ENCODE peak calls at places on chromosomes 4 and X, in five cellular contexts. X, D, B, T and I are unnamed samples.

GRCh38 chrX:37846141-37846540 is 1.2 kb downstream of the DYNLT3 start:
- DNase-seq in B (no peak), D (no peak), X (no peak), T (no peak), I (no peak)

GRCh38 chr4:2078584-2078983 is 19.5 kb downstream of the NAT8L start:
- DNase-seq in T (no peak), X (no peak), B (no peak), D (no peak), I (no peak)

GRCh38 chr4:108433832-108434231 is 186.5 kb upstream of the RPL34 start:
- DNase-seq in X (no peak), B (no peak), D (no peak), T (no peak), I (no peak)

GRCh38 chr4:38308728-38309315 is 348.6 kb downstream of the PTTG2 start:
- DNase-seq in B (no peak), X (no peak), D (no peak), T (no peak), I (no peak)

GRCh38 chrX:39855748-39856129 is 242.0 kb downstream of the BCOR start:
- DNase-seq in X (no peak), T (no peak), B (no peak), D (peak), I (peak)

GRCh38 chr4:174523003-174523693 is 860 bp upstream of the HPGD start:
- DNase-seq in D (peak), X (no peak), B (no peak), T (no peak), I (no peak)

GRCh38 chrX:38260231-38260630 is 39.6 kb upstream of the SRPX start:
- DNase-seq in X (no peak), B (no peak), T (no peak), D (peak), I (no peak)

GRCh38 chrX:153794897-153795816 is 689 bp downstream of the SSR4 start:
- DNase-seq in B (no peak), T (peak), X (no peak), D (no peak), I (no peak)

GRCh38 chrX:114619874-114620273 is 36.0 kb downstream of the HTR2C start:
- DNase-seq in X (no peak), D (peak), B (no peak), T (no peak), I (no peak)

GRCh38 chr4:155705664-155706063 is 39.0 kb downstream of the GUCY1A1 start:
- DNase-seq in X (peak), D (no peak), B (no peak), T (no peak), I (no peak)

GRCh38 chrX:133544105-133544504 is 128.8 kb upstream of the GPC4 start:
- DNase-seq in B (no peak), X (peak), T (no peak), D (no peak), I (peak)

GRCh38 chrX:9767375-9767774 is 1.7 kb upstream of the GPR143 start:
- DNase-seq in X (no peak), D (peak), T (no peak), B (no peak), I (no peak)

GRCh38 chr4:118014831-118015230 is 19.5 kb upstream of the NDST3 start:
- DNase-seq in B (no peak), T (no peak), X (no peak), D (no peak), I (no peak)

DNA sequence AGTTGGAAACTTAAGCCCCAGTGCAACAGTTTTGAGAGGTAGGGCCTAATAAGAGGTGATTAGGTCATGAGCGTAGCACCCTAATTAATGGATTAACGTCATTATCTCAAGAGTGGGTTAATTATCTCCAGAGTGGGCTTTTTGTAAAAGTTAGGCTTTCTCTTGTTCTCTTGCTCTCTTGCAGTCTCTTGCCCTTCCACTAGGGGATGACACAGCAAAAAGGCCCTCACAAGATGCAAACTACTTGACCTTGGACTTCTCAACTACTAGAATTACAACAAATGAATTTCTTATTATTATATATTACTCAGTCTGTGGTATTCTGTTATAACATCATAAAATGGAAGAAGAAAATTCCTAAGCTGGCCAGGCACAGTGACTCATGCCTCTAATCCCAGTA is 22.1 kb upstream of the NDST3 start:
- DNase-seq in T (no peak), B (no peak), X (no peak), D (no peak), I (no peak)
- TF ChIP-seq CTCF in T (no peak), B (no peak), X (peak), D (peak), I (no peak)

DNA sequence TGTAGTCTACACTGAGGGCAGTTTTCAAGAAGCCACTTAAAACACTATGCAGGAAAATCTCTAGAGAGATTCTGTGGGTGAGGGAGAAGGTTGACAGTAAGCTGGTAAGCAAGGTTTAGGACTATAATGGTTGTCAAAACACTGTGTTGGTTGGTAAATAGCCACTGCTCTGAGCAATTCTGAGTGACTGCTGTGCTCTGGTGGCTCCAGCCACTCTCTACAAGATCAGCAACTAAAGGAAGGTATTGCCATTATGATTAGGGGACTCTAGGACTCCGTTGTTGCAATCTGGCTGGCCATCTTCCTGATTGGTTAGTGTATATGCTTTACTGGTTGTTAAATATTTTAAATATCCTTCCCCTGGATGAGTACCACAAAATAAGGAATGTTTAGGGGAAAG is 5.5 kb upstream of the FAM47E start:
- DNase-seq in D (no peak), T (no peak), B (no peak), X (no peak), I (no peak)
- TF ChIP-seq CTCF in D (no peak), T (no peak), B (no peak), X (no peak), I (no peak)

GRCh38 chr4:56656346-56656643 is 24.8 kb downstream of the HOPX start:
- DNase-seq in B (no peak), X (no peak), T (no peak), D (no peak), I (no peak)
- TF ChIP-seq CTCF in B (no peak), X (peak), T (peak), D (no peak), I (peak)

GRCh38 chrX:49761481-49761880 is 65.7 kb upstream of the PAGE1 start:
- DNase-seq in D (peak), X (no peak), B (no peak), T (no peak), I (no peak)
- TF ChIP-seq CTCF in D (peak), X (peak), B (peak), T (peak), I (peak)

GRCh38 chr4:183284229-183284628 is 35.8 kb downstream of the CLDN22 start:
- DNase-seq in T (no peak), B (no peak), D (no peak), X (no peak), I (no peak)

GRCh38 chr4:183286590-183287308 is 33.3 kb downstream of the CLDN22 start:
- DNase-seq in B (no peak), X (no peak), D (no peak), T (no peak), I (no peak)

GRCh38 chr4:183287309-183287659 is 32.8 kb downstream of the CLDN22 start:
- DNase-seq in B (no peak), T (no peak), X (no peak), D (no peak), I (no peak)

GRCh38 chr4:183284965-183285364 is 35.1 kb downstream of the CLDN22 start:
- DNase-seq in B (no peak), T (no peak), X (no peak), D (no peak), I (no peak)

DNA sequence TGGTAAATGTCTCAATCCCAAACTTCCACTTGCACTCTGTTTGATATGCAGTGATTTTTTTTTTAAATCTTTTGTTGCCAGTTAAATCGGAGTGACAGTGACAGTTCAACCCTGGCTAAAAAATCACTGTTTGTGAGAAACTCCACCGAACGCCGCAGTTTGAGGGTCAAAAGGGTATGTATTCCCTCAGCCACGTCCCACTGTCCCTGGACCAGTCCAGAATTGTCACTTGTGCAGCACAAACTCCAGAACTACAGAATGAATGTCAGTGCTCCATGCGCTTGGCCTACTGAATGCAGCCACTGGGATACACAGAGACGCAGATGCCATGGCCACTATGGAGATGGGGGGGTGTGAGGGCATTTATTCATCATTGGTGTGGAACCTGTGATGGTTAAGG is 34.2 kb downstream of the CLDN22 start:
- DNase-seq in B (no peak), T (no peak), X (no peak), D (no peak), I (no peak)
- TF ChIP-seq CTCF in B (no peak), T (no peak), X (no peak), D (no peak), I (no peak)

GRCh38 chr4:86946868-86947493 is 12.2 kb downstream of the AFF1 start:
- DNase-seq in D (no peak), X (no peak), T (no peak), B (no peak), I (no peak)
- TF ChIP-seq CTCF in D (no peak), X (no peak), T (no peak), B (no peak), I (no peak)

GRCh38 chr4:124997124-124997523 is 284.6 kb upstream of the ANKRD50 start:
- DNase-seq in X (no peak), B (no peak), T (no peak), D (no peak), I (no peak)
- TF ChIP-seq CTCF in X (no peak), B (no peak), T (no peak), D (no peak), I (no peak)

DNA sequence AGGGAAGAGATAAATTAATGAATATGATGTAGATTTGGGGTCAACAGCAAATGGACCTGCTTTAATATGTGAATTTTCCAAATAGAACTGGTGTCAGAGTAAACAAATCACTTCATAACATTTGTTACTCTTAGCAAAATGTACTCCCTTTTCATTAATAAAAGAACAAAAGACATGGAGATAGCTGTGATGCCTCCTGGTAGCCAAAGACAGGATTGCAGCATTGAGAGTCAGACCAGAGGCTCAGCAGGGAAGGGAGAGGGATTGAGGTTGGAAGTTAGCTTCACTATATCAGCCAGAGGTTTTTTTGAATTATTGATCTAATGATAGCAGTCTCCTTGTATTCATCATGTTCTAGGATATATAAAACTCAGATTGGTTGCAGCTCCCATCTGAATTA is 17.4 kb upstream of the RAB40A start:
- DNase-seq in D (no peak), T (no peak), B (no peak), X (no peak), I (no peak)
- TF ChIP-seq CTCF in D (no peak), T (no peak), B (no peak), X (no peak), I (no peak)

DNA sequence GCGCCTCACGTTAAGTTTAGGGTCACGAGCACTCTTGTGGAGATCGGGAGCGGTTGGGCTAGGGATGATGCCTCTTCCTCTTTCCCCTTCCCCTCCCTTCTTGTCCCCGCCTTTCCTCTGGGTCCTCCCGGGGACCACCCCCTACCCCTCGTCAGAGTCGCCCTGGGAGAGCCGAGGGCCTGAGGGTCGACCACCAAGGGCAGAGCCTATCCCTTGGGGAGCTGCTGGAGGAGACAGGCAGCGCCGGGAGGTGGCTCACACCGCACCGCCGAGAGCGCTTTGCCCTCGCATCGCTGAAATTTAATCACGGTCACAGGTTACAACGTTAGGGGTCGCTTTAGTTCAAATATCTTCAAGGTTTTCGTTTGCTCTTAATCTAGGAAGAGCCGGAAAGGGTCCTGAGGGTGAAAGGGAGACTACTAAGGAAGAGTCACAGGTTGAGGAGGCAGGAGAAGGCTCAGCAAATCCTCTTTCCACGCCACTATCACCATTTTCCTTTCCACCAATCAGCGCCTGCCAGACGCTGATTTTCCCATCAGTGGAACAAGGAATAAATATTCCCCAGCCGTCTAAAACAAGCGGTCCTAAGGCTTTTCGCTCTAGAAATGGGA is 529 bp upstream of the SNCA start:
- DNase-seq in T (no peak), D (peak), B (peak), X (no peak), I (no peak)
- TF ChIP-seq CTCF in T (no peak), D (no peak), B (peak), X (peak), I (no peak)